ENCODE peak calls at places on chromosome 16, in eight cellular contexts. P is tibial nerve; J is progenitor cell of endocrine pancreas; T is NCI-H1436 treated with DMSO at 0.1 percent for 48 hours; H is RWPE1; Q is naive thymus-derived CD8-positive, alpha-beta T cell; Y is kidney glomerular epithelial cell; N is activated CD4-positive, CD25-positive, alpha-beta regulatory T cell. K is an unnamed sample.

GRCh38 chr16:3195975-3196374 is 8.0 kb downstream of the OR1F1 start:
- DNase-seq in T (no peak), P (no peak), N (no peak), Q (no peak), H (no peak), Y (no peak), J (no peak), K (no peak)

GRCh38 chr16:85029981-85030381 is 2.4 kb downstream of the KIAA0513 start:
- DNase-seq in T (no peak), P (no peak), J (no peak), H (no peak), Y (no peak), Q (no peak), N (no peak), K (no peak)

GRCh38 chr16:54594646-54595381 is 308.2 kb upstream of the IRX3 start:
- DNase-seq in T (no peak), Q (no peak), H (no peak), P (no peak), J (no peak), N (no peak), Y (no peak), K (no peak)

GRCh38 chr16:67186550-67186950 is 2.8 kb upstream of the MATCAP1 start:
- DNase-seq in H (no peak), N (no peak), J (no peak), Q (no peak), T (no peak), P (no peak), Y (peak), K (no peak)

GRCh38 chr16:84950906-84951305 is 60.4 kb downstream of the ZDHHC7 start:
- DNase-seq in T (no peak), J (no peak), H (no peak), N (no peak), P (no peak), Q (no peak), Y (no peak), K (no peak)

GRCh38 chr16:73026754-73027654 is 20.9 kb downstream of the ZFHX3 start:
- DNase-seq in T (no peak), J (no peak), P (no peak), H (no peak), N (no peak), Y (no peak), Q (no peak), K (no peak)

GRCh38 chr16:50267151-50267631 is 840 bp downstream of the ADCY7 start:
- DNase-seq in N (no peak), Y (no peak), Q (no peak), T (no peak), J (no peak), H (no peak), P (no peak), K (no peak)

GRCh38 chr16:1691956-1692355 is 13.9 kb downstream of the JPT2 start:
- DNase-seq in N (no peak), Q (no peak), H (peak), Y (peak), P (no peak), J (no peak), T (no peak), K (no peak)

GRCh38 chr16:61813339-61813738 is 222.9 kb downstream of the CDH8 start:
- DNase-seq in Y (no peak), N (no peak), P (no peak), H (no peak), Q (no peak), T (no peak), J (no peak), K (no peak)

GRCh38 chr16:86997058-86997457 is 320.1 kb downstream of the C16orf95 start:
- DNase-seq in Q (no peak), H (no peak), Y (no peak), P (no peak), T (no peak), J (no peak), N (no peak), K (no peak)

GRCh38 chr16:87613961-87614360 is 11.7 kb downstream of the JPH3 start:
- DNase-seq in Y (no peak), P (no peak), J (no peak), T (no peak), Q (no peak), N (no peak), H (no peak), K (no peak)

GRCh38 chr16:27657811-27658210 is 107.9 kb downstream of the KATNIP start:
- DNase-seq in Q (no peak), H (no peak), P (no peak), J (no peak), Y (no peak), N (no peak), T (no peak), K (no peak)

GRCh38 chr16:31876955-31877828 is 3.6 kb downstream of the ZNF267 start:
- DNase-seq in J (no peak), H (peak), Y (peak), T (no peak), Q (peak), N (no peak), P (no peak), K (no peak)

GRCh38 chr16:73093146-73094144 is 45.5 kb upstream of the ZFHX3 start:
- DNase-seq in P (no peak), J (no peak), N (no peak), Q (no peak), T (no peak), H (no peak), Y (no peak), K (no peak)

GRCh38 chr16:70611224-70611598 is 35.1 kb upstream of the IL34 start:
- DNase-seq in Q (no peak), T (no peak), P (no peak), H (no peak), Y (no peak), J (no peak), N (no peak), K (no peak)

GRCh38 chr16:27103954-27104353 is 37.2 kb downstream of the C16orf82 start:
- DNase-seq in H (no peak), Q (no peak), J (no peak), N (no peak), Y (no peak), P (no peak), T (no peak), K (no peak)

GRCh38 chr16:2325791-2326190 is 14.7 kb downstream of the ABCA3 start:
- DNase-seq in J (no peak), Y (no peak), T (no peak), N (no peak), H (no peak), P (no peak), Q (no peak), K (no peak)